ENCODE peak calls at places on chromosome 3, in ten cellular contexts. W is substantia nigra, Z is WERI-Rb-1, O is NCI-H2081, M is HFF-Myc, V is HCEC 1CT, K is germinal center, F is NAMALWA, S is GM04504, E is GOT3. Q is an unnamed sample.

GRCh38 chr3:146536681-146537080 is 7.7 kb downstream of the PLSCR1 start:
- DNase-seq in W (no peak), Z (no peak), O (no peak), M (no peak), V (no peak), K (no peak), F (no peak), S (no peak), E (no peak), Q (no peak)

GRCh38 chr3:64011685-64012084 is 11.6 kb downstream of the PSMD6 start:
- DNase-seq in W (no peak), Z (no peak), O (no peak), M (peak), V (peak), K (no peak), F (no peak), S (no peak), E (no peak), Q (no peak)

GRCh38 chr3:161142486-161142885 is 37.3 kb upstream of the B3GALNT1 start:
- DNase-seq in W (no peak), Z (no peak), O (no peak), M (peak), V (no peak), K (no peak), F (no peak), S (no peak), E (no peak), Q (no peak)

GRCh38 chr3:126197343-126197742 is 17.0 kb upstream of the ALDH1L1 start:
- DNase-seq in W (no peak), Z (no peak), O (no peak), M (no peak), V (no peak), K (no peak), F (no peak), S (no peak), E (no peak), Q (no peak)

GRCh38 chr3:33732394-33732793 is 14.3 kb upstream of the CLASP2 start:
- DNase-seq in W (no peak), Z (no peak), O (no peak), M (no peak), V (no peak), K (no peak), F (peak), S (no peak), E (no peak), Q (no peak)

GRCh38 chr3:63954182-63954581 is 42.0 kb upstream of the SCAANT1 start:
- DNase-seq in W (no peak), Z (no peak), O (no peak), M (no peak), V (no peak), K (no peak), F (no peak), S (no peak), E (no peak), Q (no peak)

GRCh38 chr3:42014443-42014945 is 52.6 kb upstream of the ULK4 start:
- DNase-seq in W (no peak), Z (no peak), O (no peak), M (no peak), V (peak), K (peak), F (peak), S (no peak), E (no peak), Q (no peak)

GRCh38 chr3:78785004-78785403 is 982.8 kb downstream of the ROBO1 start:
- DNase-seq in W (no peak), Z (no peak), O (no peak), M (no peak), V (no peak), K (no peak), F (no peak), S (no peak), E (no peak), Q (no peak)

GRCh38 chr3:15553749-15554148 is 32.2 kb upstream of the COLQ start:
- DNase-seq in W (no peak), Z (no peak), O (no peak), M (no peak), V (no peak), K (no peak), F (no peak), S (no peak), E (no peak), Q (no peak)

GRCh38 chr3:64945171-64945684 is 257.4 kb upstream of the ADAMTS9 start:
- DNase-seq in W (no peak), Z (peak), O (no peak), M (no peak), V (no peak), K (no peak), F (no peak), S (no peak), E (no peak), Q (no peak)

GRCh38 chr3:30321065-30321464 is 285.3 kb upstream of the TGFBR2 start:
- DNase-seq in W (no peak), Z (no peak), O (no peak), M (no peak), V (no peak), K (no peak), F (no peak), S (no peak), E (no peak), Q (no peak)

GRCh38 chr3:46271910-46272309 is 29.6 kb downstream of the CCR3 start:
- DNase-seq in W (no peak), Z (no peak), O (no peak), M (no peak), V (peak), K (no peak), F (no peak), S (no peak), E (no peak), Q (no peak)

GRCh38 chr3:149494022-149494758 is 19.7 kb downstream of the TM4SF4 start:
- DNase-seq in W (no peak), Z (peak), O (peak), M (peak), V (peak), K (peak), F (peak), S (no peak), E (peak), Q (peak)

GRCh38 chr3:65177879-65178484 is 490.2 kb upstream of the ADAMTS9 start:
- DNase-seq in W (no peak), Z (no peak), O (peak), M (no peak), V (peak), K (no peak), F (no peak), S (no peak), E (no peak), Q (no peak)

GRCh38 chr3:9916734-9917680 is at the start of gene IL17RC:
- DNase-seq in W (peak), Z (peak), O (peak), M (peak), V (peak), K (no peak), F (no peak), S (peak), E (no peak), Q (no peak)

GRCh38 chr3:154684021-154684420 is 254.0 kb upstream of the GPR149 start:
- DNase-seq in W (no peak), Z (no peak), O (no peak), M (no peak), V (no peak), K (peak), F (peak), S (no peak), E (no peak), Q (no peak)

GRCh38 chr3:194773666-194774455 is 88.2 kb downstream of the FAM43A start:
- DNase-seq in W (no peak), Z (no peak), O (no peak), M (peak), V (no peak), K (no peak), F (no peak), S (peak), E (no peak), Q (no peak)

GRCh38 chr3:98291332-98291957 is 9.1 kb downstream of the OR5H2 start:
- DNase-seq in W (no peak), Z (no peak), O (no peak), M (no peak), V (no peak), K (no peak), F (no peak), S (no peak), E (no peak), Q (no peak)

Q was measured in stimulated activated CD4-positive, alpha-beta T cell treated with anti-CD3 and anti-CD28 coated beads, Interleukin-2, amount 100 ng/mL, for 48 hours.